ENCODE peak calls at places on chromosome 1, in four cellular contexts. Y, T, H and M are unnamed samples.

GRCh38 chr1:19432943-19433609 is 52.3 kb downstream of the CAPZB start:
- DNase-seq in Y (no peak), T (peak), H (no peak), M (peak)

GRCh38 chr1:39409055-39409816 is 82.2 kb upstream of the BMP8A start:
- DNase-seq in H (no peak), Y (peak), T (peak), M (peak)

GRCh38 chr1:1426961-1427934 is 6.2 kb upstream of the ANKRD65 start:
- DNase-seq in Y (no peak), T (no peak), H (no peak), M (no peak)

GRCh38 chr1:178273707-178274410 is 180.0 kb downstream of the RASAL2 start:
- DNase-seq in T (no peak), H (no peak), Y (peak), M (no peak)

GRCh38 chr1:115127539-115127938 is 38.2 kb upstream of the TSPAN2 start:
- DNase-seq in H (no peak), Y (no peak), T (no peak), M (no peak)

GRCh38 chr1:94637096-94637495 is 95.5 kb upstream of the F3 start:
- DNase-seq in T (no peak), Y (no peak), H (no peak), M (no peak)

GRCh38 chr1:216210081-216210480 is 213.2 kb downstream of the USH2A start:
- DNase-seq in Y (peak), T (no peak), H (no peak), M (peak)

GRCh38 chr1:56798053-56798471 is 21.1 kb downstream of the FYB2 start:
- DNase-seq in H (no peak), Y (peak), T (peak), M (no peak)

GRCh38 chr1:151619489-151620093 is 7.7 kb downstream of the SNX27 start:
- DNase-seq in Y (peak), T (peak), H (no peak), M (peak)

GRCh38 chr1:39692152-39693064 is 1.2 kb upstream of the HPCAL4 start:
- DNase-seq in Y (no peak), H (no peak), T (no peak), M (no peak)

GRCh38 chr1:101174722-101175121 is 62.1 kb upstream of the S1PR1 start:
- DNase-seq in Y (peak), T (peak), H (no peak), M (peak)

GRCh38 chr1:32181563-32181962 is 2.1 kb downstream of the TXLNA start:
- DNase-seq in T (no peak), H (no peak), Y (no peak), M (no peak)

GRCh38 chr1:61182049-61182448 is 99.7 kb downstream of the NFIA start:
- DNase-seq in T (peak), H (no peak), Y (peak), M (peak)

GRCh38 chr1:180935326-180936109 is 22.8 kb downstream of the KIAA1614 start:
- DNase-seq in Y (no peak), T (no peak), H (no peak), M (no peak)

GRCh38 chr1:20150326-20150705 is 11.2 kb downstream of the PLA2G2F start:
- DNase-seq in H (no peak), Y (no peak), T (no peak), M (no peak)

GRCh38 chr1:204376919-204377799 is 17.4 kb upstream of the PLEKHA6 start:
- DNase-seq in H (no peak), Y (no peak), T (no peak), M (no peak)

GRCh38 chr1:199422206-199422605 is 605.3 kb upstream of the NR5A2 start:
- DNase-seq in Y (peak), H (no peak), T (peak), M (peak)

GRCh38 chr1:39683591-39684312 is 7.5 kb downstream of the HPCAL4 start:
- DNase-seq in Y (peak), T (no peak), H (no peak), M (no peak)

GRCh38 chr1:206512521-206513180 is 5.3 kb downstream of the RASSF5 start:
- DNase-seq in T (no peak), H (no peak), Y (no peak), M (no peak)

GRCh38 chr1:70979879-70980278 is 67.7 kb downstream of the PTGER3 start:
- DNase-seq in H (no peak), Y (no peak), T (no peak), M (no peak)

GRCh38 chr1:47926461-47926999 is 70.7 kb downstream of the TRABD2B start:
- DNase-seq in Y (no peak), H (no peak), T (no peak), M (no peak)

GRCh38 chr1:42056460-42056859 is 96.8 kb upstream of the GUCA2B start:
- DNase-seq in T (no peak), H (no peak), Y (no peak), M (no peak)

GRCh38 chr1:87683557-87683956 is 354.9 kb downstream of the LMO4 start:
- DNase-seq in Y (no peak), T (no peak), H (no peak), M (no peak)

GRCh38 chr1:200889571-200889970 is 5.1 kb upstream of the INAVA start:
- DNase-seq in H (no peak), T (no peak), Y (no peak), M (no peak)

GRCh38 chr1:103416681-103417318 is 108.7 kb upstream of the RNPC3 start:
- DNase-seq in H (no peak), Y (peak), T (peak), M (no peak)

GRCh38 chr1:167059045-167059728 is 31.0 kb downstream of the GPA33 start:
- DNase-seq in H (peak), T (peak), Y (peak), M (peak)

GRCh38 chr1:167061073-167061464 is 29.1 kb downstream of the GPA33 start:
- DNase-seq in T (no peak), H (no peak), Y (no peak), M (no peak)

GRCh38 chr1:167059729-167060107 is 30.5 kb downstream of the GPA33 start:
- DNase-seq in H (no peak), T (no peak), Y (no peak), M (no peak)

GRCh38 chr1:167057297-167057688 is 32.9 kb downstream of the GPA33 start:
- DNase-seq in T (peak), H (peak), Y (peak), M (peak)

GRCh38 chr1:167060141-167061072 is 29.8 kb downstream of the GPA33 start:
- DNase-seq in H (no peak), T (peak), Y (peak), M (no peak)
- TF ChIP-seq CTCF in H (no peak), T (peak), Y (peak), M (peak)

DNA sequence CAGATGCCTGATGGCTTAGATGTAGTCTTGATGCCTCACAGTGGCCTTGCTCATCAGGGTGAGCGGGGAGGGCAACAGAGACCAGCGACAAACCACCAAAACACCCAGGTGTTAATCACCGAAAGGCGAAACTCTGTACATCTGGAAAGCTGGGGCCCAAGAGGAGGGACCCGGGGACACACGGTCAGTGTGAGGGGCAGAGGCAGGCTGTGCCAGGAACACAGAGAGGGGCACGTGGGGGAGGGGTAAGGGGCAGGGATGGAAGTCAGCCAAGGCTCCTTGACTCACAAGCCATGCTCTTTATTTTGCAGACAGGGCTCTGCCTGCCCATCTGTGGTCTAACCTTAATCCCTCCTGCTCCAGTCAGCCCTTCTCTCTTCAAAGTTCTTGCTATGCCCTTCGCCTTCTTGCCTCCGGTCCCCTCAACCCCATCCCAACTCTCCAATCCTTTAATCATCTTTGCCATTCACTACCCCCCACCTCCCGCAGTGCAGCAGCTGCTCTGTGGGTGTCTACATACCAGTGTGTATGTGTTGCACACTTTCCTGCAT is 4.3 kb downstream of the MEF2D start:
- DNase-seq in Y (no peak), H (no peak), T (no peak), M (peak)
- H3K4me3 ChIP-seq in Y (no peak), H (no peak), T (peak), M (peak)

GRCh38 chr1:193059282-193060225 is at the start of the genes RO60 and UCHL5:
- DNase-seq in H (peak), Y (peak), T (peak), M (peak)
- TF ChIP-seq CTCF in H (no peak), Y (peak), T (peak), M (no peak)

GRCh38 chr1:248822148-248823032 is 3.3 kb downstream of the SH3BP5L start:
- DNase-seq in Y (no peak), T (no peak), H (no peak), M (no peak)

GRCh38 chr1:248821101-248821500 is 4.6 kb downstream of the SH3BP5L start:
- DNase-seq in Y (peak), T (peak), H (no peak), M (peak)

GRCh38 chr1:248820041-248820585 is 5.6 kb downstream of the SH3BP5L start:
- DNase-seq in T (no peak), H (no peak), Y (no peak), M (no peak)

GRCh38 chr1:248823517-248824001 is 2.2 kb downstream of the SH3BP5L start:
- DNase-seq in H (no peak), T (peak), Y (no peak), M (no peak)

DNA sequence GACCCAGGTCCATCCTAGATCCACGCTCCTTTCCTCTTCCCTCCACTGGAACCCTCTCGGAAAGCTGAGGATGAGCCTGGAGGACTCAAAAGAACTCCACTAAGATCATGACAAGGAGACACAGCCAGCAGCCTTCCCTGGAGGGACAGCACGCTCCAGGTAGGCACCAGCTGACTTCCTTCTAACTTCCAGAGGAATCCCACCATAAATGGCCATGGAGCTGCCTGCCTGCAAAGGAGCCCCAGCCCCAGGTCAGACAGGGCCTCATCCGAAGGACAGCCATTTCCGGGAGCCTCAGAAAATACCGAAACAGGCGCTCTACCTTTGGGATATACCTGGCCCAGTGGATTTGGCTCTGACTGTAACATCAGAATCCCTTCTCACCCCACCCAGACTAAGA is 4.1 kb downstream of the SH3BP5L start:
- DNase-seq in H (no peak), T (no peak), Y (no peak), M (no peak)
- H3K4me3 ChIP-seq in H (no peak), T (peak), Y (no peak), M (no peak)

DNA sequence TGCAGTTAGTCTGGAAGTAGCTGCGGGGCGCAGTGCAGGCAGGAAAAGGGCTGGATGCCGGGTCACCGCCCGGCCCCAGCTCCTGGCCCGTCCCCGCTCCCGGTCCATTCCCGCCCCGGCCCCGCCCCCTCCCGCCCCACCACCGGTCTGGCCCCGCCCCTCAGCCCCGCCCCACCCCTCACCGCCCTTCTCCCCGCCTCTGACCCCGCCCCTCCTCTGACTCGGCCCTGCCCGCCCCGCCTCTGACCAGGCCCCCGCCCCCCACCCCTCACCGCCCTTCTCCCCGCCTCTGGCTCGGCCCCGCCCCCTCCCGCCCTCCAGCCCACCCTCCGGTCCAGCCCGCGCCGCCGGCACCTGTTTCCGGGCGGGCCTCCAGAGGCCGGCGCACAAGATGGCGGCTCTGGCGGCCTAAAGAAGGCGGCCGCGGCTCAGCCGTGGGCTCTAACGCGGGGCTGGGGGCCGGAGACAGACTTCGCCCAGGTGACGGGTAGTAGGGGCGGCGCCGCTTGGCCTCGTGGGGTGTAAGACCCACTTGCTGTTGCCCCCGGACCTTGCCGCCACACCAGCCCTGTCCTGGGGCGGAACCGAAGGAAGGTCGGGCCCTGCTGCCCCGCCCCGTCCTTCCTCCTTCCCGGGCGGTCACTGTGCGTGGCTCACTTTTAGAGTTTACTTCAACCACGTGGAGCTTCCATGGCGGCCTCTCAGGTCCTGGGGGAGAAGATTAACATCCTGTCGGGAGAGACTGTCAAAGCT is at the start of gene UBIAD1:
- DNase-seq in T (peak), Y (peak), H (peak), M (peak)
- TF ChIP-seq CTCF in T (peak), Y (peak), H (no peak), M (peak)

GRCh38 chr1:226446058-226446457 is 38.2 kb upstream of the PARP1 start:
- DNase-seq in H (no peak), T (no peak), Y (no peak), M (no peak)
- H3K4me3 ChIP-seq in H (no peak), T (no peak), Y (no peak), M (no peak)

DNA sequence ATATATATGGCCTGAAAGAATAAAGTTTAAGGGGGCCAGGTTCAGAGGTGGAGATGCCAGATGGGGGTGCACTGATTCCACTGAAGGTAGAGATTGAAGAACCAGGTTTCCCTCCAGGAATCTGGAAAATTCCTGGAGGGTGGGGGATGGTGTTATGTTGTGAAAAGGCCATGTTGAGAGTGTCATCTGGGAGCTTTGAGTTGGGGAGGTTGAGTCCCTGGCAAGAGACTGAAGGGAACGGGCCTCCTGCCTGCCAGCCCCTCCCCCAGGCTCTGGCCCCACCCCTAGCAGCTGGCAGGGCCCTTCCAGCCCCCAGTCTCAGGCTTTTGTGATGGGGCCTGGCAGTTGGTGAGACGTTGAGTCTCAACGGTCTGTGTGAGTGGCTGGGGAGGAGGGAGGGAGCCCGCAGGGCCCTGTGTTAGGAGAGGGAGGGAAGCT is 4.1 kb downstream of the PTPRU start:
- DNase-seq in T (peak), Y (no peak), H (no peak), M (no peak)
- TF ChIP-seq CTCF in T (peak), Y (peak), H (no peak), M (peak)